ENCODE peak calls at places on chromosomes 11 and 22, in nine cellular contexts. G is right atrium auricular region, V is psoas muscle, X is gastrocnemius medialis, E is esophagus squamous epithelium, U is transverse colon, Q is stomach, I is heart left ventricle, Y is ovary. M is an unnamed sample. For H3K9me3, the result is how much of the 10 kb centered on the place peaks cover.

GRCh38 chr11:28701760-28702449 is 593.7 kb downstream of the METTL15 start:
- DNase-seq in E (no peak), G (no peak), Q (peak), U (no peak), X (no peak), I (no peak), Y (no peak), V (no peak), M (no peak)

GRCh38 chr22:27318516-27318915 is 483.0 kb downstream of the MN1 start:
- DNase-seq in X (no peak), G (no peak), V (no peak), U (peak), Q (no peak), Y (peak), E (no peak), I (peak), M (no peak)

GRCh38 chr22:32842486-32842885 is 41.0 kb downstream of the TIMP3 start:
- DNase-seq in Q (no peak), G (no peak), V (no peak), E (no peak), X (no peak), Y (no peak), U (no peak), I (no peak), M (no peak)

GRCh38 chr22:36027960-36028645 is 521 bp downstream of the RBFOX2 start:
- DNase-seq in V (no peak), X (no peak), G (no peak), Y (peak), U (peak), Q (no peak), I (peak), E (no peak), M (no peak)

GRCh38 chr11:123438191-123438627 is 8.1 kb downstream of the GRAMD1B start:
- DNase-seq in X (no peak), V (no peak), G (no peak), E (no peak), I (no peak), U (no peak), Q (no peak), Y (no peak), M (no peak)

GRCh38 chr11:113994077-113994954 is 19.4 kb downstream of the HTR3A start:
- DNase-seq in V (no peak), I (no peak), G (no peak), E (no peak), X (no peak), Q (peak), U (no peak), Y (no peak), M (peak)

GRCh38 chr11:34840736-34841386 is 75.3 kb downstream of the APIP start:
- DNase-seq in G (no peak), V (no peak), E (no peak), U (peak), I (no peak), Y (no peak), X (no peak), Q (peak), M (no peak)

GRCh38 chr11:86692317-86692716 is 19.9 kb upstream of the ME3 start:
- DNase-seq in I (no peak), U (no peak), X (no peak), E (no peak), V (no peak), Y (no peak), Q (no peak), G (no peak), M (no peak)

GRCh38 chr11:17782145-17782544 is 47.6 kb downstream of the KCNC1 start:
- DNase-seq in V (no peak), U (no peak), Y (no peak), X (no peak), G (no peak), Q (no peak), I (no peak), E (no peak), M (no peak)

GRCh38 chr11:92387882-92388281 is 163.3 kb downstream of the FAT3 start:
- DNase-seq in G (no peak), X (no peak), Y (no peak), V (no peak), Q (no peak), E (no peak), I (no peak), U (no peak), M (no peak)

GRCh38 chr11:87878373-87878779 is 296.9 kb downstream of the RAB38 start:
- DNase-seq in V (no peak), X (no peak), I (no peak), E (no peak), U (no peak), G (no peak), Q (no peak), Y (no peak), M (no peak)

GRCh38 chr11:1952806-1953482 is 5.8 kb downstream of the MRPL23 start:
- DNase-seq in V (peak), U (no peak), E (no peak), I (peak), Y (peak), G (no peak), X (peak), Q (no peak), M (no peak)

GRCh38 chr11:94933225-94934130 is 39.9 kb downstream of the CWC15 start:
- DNase-seq in V (no peak), I (peak), E (no peak), Q (no peak), Y (no peak), G (peak), U (no peak), X (peak), M (no peak)

GRCh38 chr11:370087-370941 is 1.0 kb downstream of the B4GALNT4 start:
- DNase-seq in E (no peak), V (peak), G (no peak), Y (no peak), Q (no peak), X (no peak), U (no peak), I (no peak), M (no peak)

GRCh38 chr22:36334838-36335603 is 52.7 kb downstream of the MYH9 start:
- DNase-seq in X (no peak), I (no peak), E (no peak), U (no peak), V (no peak), Q (no peak), Y (no peak), G (no peak), M (peak)

GRCh38 chr11:6229911-6230310 is 4.5 kb downstream of the FHIP1B start:
- DNase-seq in I (no peak), V (no peak), G (no peak), Q (no peak), E (no peak), U (peak), X (no peak), Y (no peak), M (no peak)

GRCh38 chr11:86495341-86495740 is 120.7 kb downstream of the CCDC81 start:
- DNase-seq in G (no peak), V (no peak), U (no peak), Q (no peak), Y (no peak), X (no peak), I (no peak), E (no peak), M (no peak)

GRCh38 chr22:47390026-47390970 is 627.8 kb downstream of the TBC1D22A start:
- DNase-seq in X (no peak), Y (no peak), U (no peak), I (no peak), Q (no peak), G (no peak), E (no peak), V (no peak), M (no peak)

GRCh38 chr22:47389201-47389600 is 626.8 kb downstream of the TBC1D22A start:
- DNase-seq in I (no peak), Q (no peak), X (no peak), G (no peak), U (no peak), Y (peak), E (no peak), V (no peak), M (no peak)

GRCh38 chr22:47388331-47388730 is 625.9 kb downstream of the TBC1D22A start:
- DNase-seq in V (no peak), X (no peak), I (no peak), U (no peak), Q (no peak), E (no peak), Y (no peak), G (no peak), M (no peak)

GRCh38 chr22:47386812-47387510 is 624.5 kb downstream of the TBC1D22A start:
- DNase-seq in U (no peak), Q (no peak), I (no peak), X (no peak), V (no peak), G (no peak), Y (peak), E (no peak), M (no peak)

DNA sequence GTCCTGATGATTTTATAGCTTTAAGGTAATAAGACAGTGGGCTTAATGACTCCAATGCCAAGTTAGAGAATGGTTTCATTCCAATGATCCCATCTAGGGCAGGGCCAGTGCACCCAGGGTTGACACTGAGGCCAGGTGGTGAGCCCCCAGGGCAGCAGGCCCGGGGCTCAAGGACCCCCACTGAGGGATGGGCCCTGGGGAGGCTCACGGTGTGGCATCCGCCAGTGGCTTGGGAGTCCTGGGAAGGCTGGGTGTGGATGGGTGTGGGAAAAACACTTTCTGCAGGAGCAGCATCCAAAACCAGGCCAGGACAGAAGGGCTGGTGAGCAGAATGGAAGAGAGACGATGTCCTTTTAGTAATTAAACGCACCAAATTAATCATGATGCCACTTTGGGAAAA is 626.3 kb downstream of the TBC1D22A start:
- DNase-seq in V (no peak), G (no peak), Y (peak), E (no peak), Q (no peak), X (no peak), I (no peak), U (no peak), M (no peak)
- H3K9me3 ChIP-seq in V (under half), G (under half), Y (under half), E (under half), Q (under half), X (under half), I (under half), U (under half), M (under half)

DNA sequence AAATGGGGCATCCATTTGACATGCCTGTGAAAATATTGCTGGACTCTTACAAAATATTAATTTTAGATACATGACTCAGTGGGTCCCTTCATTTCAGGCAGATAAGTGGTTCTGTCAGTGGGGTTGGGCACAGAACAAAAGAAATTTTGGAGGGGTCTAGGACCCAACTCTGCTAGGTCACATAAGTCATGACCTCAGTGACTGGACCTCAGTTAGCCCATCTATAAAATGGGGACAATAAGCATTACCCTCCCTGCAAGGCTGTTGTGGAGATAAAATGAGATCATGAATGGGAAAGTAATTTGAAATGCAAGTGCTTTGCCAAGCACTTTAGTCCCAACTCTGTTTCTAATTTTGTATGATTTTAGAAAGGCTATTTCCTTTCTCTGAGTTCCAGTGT is 23.8 kb downstream of the ADORA2A start:
- DNase-seq in U (no peak), V (no peak), I (no peak), Q (no peak), E (no peak), Y (no peak), X (no peak), G (no peak), M (no peak)
- H3K4me3 ChIP-seq in U (no peak), V (no peak), I (no peak), Q (no peak), E (no peak), Y (no peak), X (no peak), G (no peak), M (no peak)

GRCh38 chr11:47378011-47378835 is at the start of gene SPI1:
- DNase-seq in Y (no peak), X (peak), G (peak), Q (peak), E (no peak), I (peak), U (peak), V (peak), M (no peak)

GRCh38 chr11:47377571-47378010 is 756 bp downstream of the SPI1 start:
- DNase-seq in E (no peak), I (no peak), Y (no peak), G (no peak), U (no peak), Q (no peak), V (no peak), X (no peak), M (no peak)

GRCh38 chr11:47375546-47376085 is 2.7 kb downstream of the SPI1 start:
- DNase-seq in I (no peak), G (no peak), U (no peak), Y (no peak), V (no peak), X (no peak), Q (no peak), E (no peak), M (no peak)

GRCh38 chr11:47376183-47376542 is 2.2 kb downstream of the SPI1 start:
- DNase-seq in U (no peak), Y (no peak), E (no peak), I (no peak), Q (no peak), V (no peak), G (no peak), X (no peak), M (no peak)

GRCh38 chr11:47376543-47377371 is 1.6 kb downstream of the SPI1 start:
- DNase-seq in U (peak), Y (no peak), E (no peak), I (no peak), X (no peak), G (no peak), Q (no peak), V (peak), M (no peak)
- H3K9me3 ChIP-seq in U (under half), Y (under half), E (under half), I (under half), X (under half), G (under half), Q (under half), V (under half), M (under half)

GRCh38 chr11:79439430-79439892 is 1.4 kb downstream of the TENM4 start:
- DNase-seq in I (peak), X (no peak), Q (no peak), U (no peak), G (no peak), E (no peak), Y (peak), V (no peak), M (no peak)
- H3K4me3 ChIP-seq in I (peak), X (peak), Q (peak), U (peak), G (peak), E (peak), Y (peak), V (peak), M (peak)

GRCh38 chr22:47439643-47440265 is 677.3 kb downstream of the TBC1D22A start:
- DNase-seq in Y (no peak), I (no peak), E (no peak), X (no peak), Q (no peak), U (no peak), G (no peak), V (no peak), M (no peak)
- H3K9me3 ChIP-seq in Y (under half), I (under half), E (under half), X (under half), Q (under half), U (under half), G (under half), V (under half), M (under half)

DNA sequence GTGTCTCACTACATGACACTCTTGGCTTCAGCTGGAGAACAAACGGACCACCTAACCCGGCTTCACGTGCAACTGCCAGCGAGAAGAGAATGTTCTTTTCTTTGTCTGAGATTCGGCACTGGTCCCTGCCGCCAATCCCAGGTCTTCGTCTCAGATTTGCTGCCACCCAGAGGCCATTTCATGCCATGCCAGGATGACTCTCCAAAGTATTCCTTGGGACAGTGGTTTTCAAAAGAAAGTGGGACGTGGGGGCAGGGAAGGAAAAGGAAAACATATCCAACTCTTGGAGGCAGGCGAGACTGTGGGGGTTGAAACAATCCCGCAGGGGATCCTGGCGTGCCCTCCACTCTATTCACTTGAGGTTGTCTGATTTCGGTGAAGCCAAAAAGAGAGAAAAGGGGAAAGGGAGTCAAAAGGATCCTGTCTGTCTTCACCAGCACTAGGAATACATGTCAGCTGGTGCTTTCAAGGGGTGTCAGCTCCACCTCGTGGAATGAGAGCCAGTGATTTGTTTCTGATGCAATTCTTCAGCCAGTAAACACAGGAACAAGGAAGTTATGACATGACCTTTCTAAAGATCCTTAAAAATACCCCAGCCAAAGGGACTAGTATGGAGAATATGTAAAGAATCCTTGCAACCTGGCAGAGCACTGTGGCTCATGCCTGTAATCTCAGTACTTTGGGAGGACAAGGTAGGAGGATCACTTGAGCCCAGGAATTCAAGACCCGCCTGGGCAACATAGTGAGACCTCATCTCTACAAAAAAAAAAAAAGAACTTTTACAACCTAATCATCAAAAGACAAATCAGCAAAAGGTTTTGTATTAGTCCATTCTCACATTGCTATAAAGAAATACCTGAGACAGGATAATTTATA is 41.0 kb upstream of the APLNR start:
- DNase-seq in U (peak), Q (peak), V (peak), X (peak), E (no peak), I (peak), G (peak), Y (peak), M (peak)
- H3K4me3 ChIP-seq in U (no peak), Q (no peak), V (peak), X (peak), E (no peak), I (no peak), G (peak), Y (no peak), M (peak)